ENCODE peak calls at places on chromosome X, in seven cellular contexts. G is endodermal cell, H is H1, A is lower lobe of right lung, V is uterus, J is MM.1S, P is cardiac fibroblast. Y is an unnamed sample.

GRCh38 chrX:34915463-34916225 is 27.0 kb upstream of the FAM47B start:
- DNase-seq in H (no peak), G (no peak), P (no peak), A (no peak), V (no peak), J (peak; percentile 21), Y (no peak)

GRCh38 chrX:86460760-86461159 is 312.5 kb downstream of the DACH2 start:
- DNase-seq in A (no peak), J (no peak), P (no peak), H (no peak), V (no peak), G (no peak), Y (no peak)

GRCh38 chrX:331145-331771 is 12.7 kb upstream of the GTPBP6 start:
- DNase-seq in H (no peak), G (peak; percentile 79), P (peak; percentile 60), V (no peak), J (no peak), A (peak; percentile 46), Y (no peak)

GRCh38 chrX:54530358-54530900 is 410 bp downstream of the GNL3L start:
- DNase-seq in P (peak; percentile 3), G (no peak), J (peak; percentile 7), H (no peak), V (no peak), A (no peak), Y (no peak)

GRCh38 chrX:35046646-35047231 is 104.1 kb downstream of the FAM47B start:
- DNase-seq in H (no peak), V (no peak), P (peak; percentile 1), G (no peak), A (no peak), J (no peak), Y (no peak)

GRCh38 chrX:10904220-10904619 is 206.9 kb upstream of the HCCS start:
- DNase-seq in P (peak; percentile 28), H (no peak), J (no peak), A (no peak), V (no peak), G (no peak), Y (no peak)

GRCh38 chrX:134423606-134424005 is 36.4 kb upstream of the HPRT1 start:
- DNase-seq in J (no peak), P (peak; percentile 48), G (no peak), A (no peak), H (no peak), V (no peak), Y (no peak)

GRCh38 chrX:97057349-97057909 is 173.7 kb downstream of the RPA4 start:
- DNase-seq in P (no peak), A (no peak), H (no peak), V (no peak), G (no peak), J (no peak), Y (no peak)

GRCh38 chrX:142804085-142804484 is 221.6 kb upstream of the SPANXN4 start:
- DNase-seq in V (no peak), A (no peak), J (no peak), G (peak; percentile 85), P (peak; percentile 1), H (no peak), Y (no peak)

GRCh38 chrX:137549846-137550534 is 15.9 kb upstream of the ZIC3 start:
- DNase-seq in G (peak; percentile 76), V (no peak), A (no peak), J (no peak), H (no peak), P (no peak), Y (no peak)
- H3K4me3 ChIP-seq in G (peak overlapping the region; percentile 64), V (no peak overlapping the region), A (no peak overlapping the region), J (no peak overlapping the region), H (peak overlapping the region; percentile 62), P (no peak overlapping the region), Y (no peak overlapping the region)

GRCh38 chrX:133046601-133047000 is 50.3 kb downstream of the USP26 start:
- DNase-seq in V (no peak), P (no peak), G (no peak), H (no peak), A (no peak), J (no peak), Y (no peak)

GRCh38 chrX:133048751-133049150 is 48.2 kb downstream of the USP26 start:
- DNase-seq in A (no peak), P (no peak), G (no peak), V (no peak), J (no peak), H (no peak), Y (no peak)

GRCh38 chrX:133042260-133042659 is 54.6 kb downstream of the USP26 start:
- DNase-seq in P (no peak), V (no peak), H (no peak), G (no peak), A (no peak), J (no peak), Y (no peak)

GRCh38 chrX:133045986-133046385 is 50.9 kb downstream of the USP26 start:
- DNase-seq in J (peak; percentile 13), P (no peak), A (no peak), G (no peak), H (no peak), V (no peak), Y (no peak)
- TF ChIP-seq CTCF in J (no peak), P (no peak), A (no peak), G (peak; percentile 75), H (no peak), V (no peak), Y (no peak)

DNA sequence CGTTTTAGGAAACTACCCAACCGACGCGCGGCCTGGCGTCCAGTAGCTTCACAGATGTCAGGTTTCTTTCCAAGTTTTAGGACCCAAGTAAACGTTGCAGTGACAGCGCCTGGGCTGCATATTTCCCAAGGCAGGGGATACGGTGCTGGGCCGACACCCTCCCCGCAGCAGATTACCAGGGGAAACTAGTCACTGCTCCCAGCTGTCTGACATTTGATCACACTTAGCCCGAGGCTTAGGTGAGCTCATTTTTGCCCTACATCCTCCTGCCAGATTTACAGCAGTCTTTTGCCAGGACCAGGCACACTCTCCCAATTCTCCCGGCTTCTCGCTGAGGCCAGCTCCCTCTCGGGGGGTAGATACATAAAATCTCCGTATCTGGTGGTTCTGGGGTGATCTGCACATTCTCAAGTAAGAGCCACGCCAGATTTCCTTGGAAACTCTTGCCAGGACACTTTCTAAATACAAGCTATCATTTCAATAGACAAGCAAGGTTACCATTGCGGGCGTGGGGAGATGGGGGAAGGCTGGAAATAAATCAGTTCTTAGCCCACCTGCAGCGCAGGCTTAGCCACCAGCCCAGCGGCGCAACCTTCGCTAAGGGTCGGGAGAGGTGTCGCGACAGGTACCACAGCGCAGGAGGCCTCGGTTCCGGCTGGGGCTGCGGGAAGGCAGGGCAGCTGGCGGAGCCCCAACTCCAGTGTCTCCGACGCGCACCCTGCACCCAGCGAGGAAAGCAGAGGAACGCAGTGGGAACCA is 2.5 kb upstream of the SOX3 start:
- DNase-seq in G (peak; percentile 46), P (no peak), H (no peak), V (no peak), J (no peak), A (no peak), Y (no peak)
- H3K4me3 ChIP-seq in G (peak overlapping the region; percentile 58), P (no peak overlapping the region), H (peak overlapping the region; percentile 72), V (no peak overlapping the region), J (no peak overlapping the region), A (no peak overlapping the region), Y (no peak overlapping the region)

DNA sequence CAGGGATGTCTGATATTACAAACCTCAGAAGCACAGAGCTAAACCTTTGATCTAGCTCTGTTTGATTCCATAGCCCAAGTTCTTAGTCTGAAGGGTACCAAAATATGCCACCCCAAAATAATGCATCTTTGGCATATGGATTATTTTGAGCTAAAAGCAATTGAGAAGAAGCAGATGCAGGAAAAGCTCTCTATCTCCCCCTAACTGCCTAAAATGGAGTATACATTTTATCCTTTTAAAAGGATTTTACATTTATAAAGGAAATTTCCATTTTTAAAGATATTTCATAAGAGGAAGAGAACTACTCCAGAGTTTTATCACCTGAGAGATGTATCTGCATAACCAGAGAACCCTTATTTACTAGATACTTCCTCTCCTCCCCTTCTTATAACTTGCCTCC is 158.7 kb downstream of the ZNF674 start:
- DNase-seq in G (no peak), J (no peak), V (no peak), H (no peak), P (no peak), A (no peak), Y (no peak)
- TF ChIP-seq CTCF in G (peak; percentile 49), J (peak; percentile 39), V (peak; percentile 7), H (no peak), P (peak; percentile 37), A (no peak), Y (peak; percentile 19)

GRCh38 chrX:136794080-136794479 is 13.3 kb upstream of the ARHGEF6 start:
- DNase-seq in J (no peak), V (no peak), H (no peak), A (no peak), G (no peak), P (no peak), Y (no peak)

GRCh38 chrX:136802515-136802914 is 21.8 kb upstream of the ARHGEF6 start:
- DNase-seq in G (no peak), V (no peak), P (no peak), H (no peak), J (no peak), A (no peak), Y (no peak)

DNA sequence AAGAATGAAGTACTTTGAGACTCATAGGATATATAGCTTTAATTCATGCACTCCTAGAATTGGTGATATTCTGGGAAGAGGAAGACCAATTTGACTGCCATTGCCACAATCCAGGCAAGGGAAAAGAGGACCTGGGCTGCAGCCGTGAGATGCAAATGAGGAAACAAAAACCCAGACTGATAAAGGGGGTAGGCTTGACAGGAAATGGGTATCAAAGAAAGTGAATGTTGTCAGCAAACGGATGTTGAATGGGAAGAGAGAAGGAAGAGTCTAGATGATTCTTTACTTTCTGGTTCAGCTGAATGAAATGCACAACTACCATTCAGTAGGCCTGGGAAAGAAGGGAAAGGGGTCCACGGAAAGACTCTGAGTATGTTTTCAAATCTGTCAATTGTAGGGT is 17.1 kb upstream of the ARHGEF6 start:
- DNase-seq in H (no peak), G (no peak), A (no peak), J (no peak), P (no peak), V (no peak), Y (no peak)
- H3K4me3 ChIP-seq in H (no peak overlapping the region), G (no peak overlapping the region), A (no peak overlapping the region), J (no peak overlapping the region), P (no peak overlapping the region), V (no peak overlapping the region), Y (no peak overlapping the region)

GRCh38 chrX:29903365-29903764 is 312.0 kb upstream of the MAGEB2 start:
- DNase-seq in P (peak; percentile 14), A (no peak), V (no peak), J (no peak), G (no peak), H (no peak), Y (no peak)
- TF ChIP-seq CTCF in P (peak; percentile 29), A (no peak), V (no peak), J (no peak), G (peak; percentile 64), H (no peak), Y (no peak)

Y was measured in HFF-Myc.